ENCODE peak calls at places on chromosomes 7 and 10, in eight cellular contexts. T, B, I, W, U, P, Z and R are unnamed samples.

GRCh38 chr10:24920907-24921881 is 31.2 kb downstream of the PRTFDC1 start:
- DNase-seq in P (peak), W (peak), B (no peak), Z (peak), U (peak), I (no peak), T (peak), R (no peak)

GRCh38 chr10:33279791-33280190 is 54.7 kb downstream of the NRP1 start:
- DNase-seq in P (peak), T (no peak), B (no peak), I (no peak), W (no peak), Z (no peak), U (no peak), R (no peak)

GRCh38 chr10:71127773-71128172 is 84.6 kb upstream of the UNC5B start:
- DNase-seq in P (no peak), I (no peak), T (no peak), B (no peak), U (no peak), W (no peak), Z (no peak), R (no peak)

GRCh38 chr10:70512149-70512611 is 33.6 kb downstream of the PALD1 start:
- DNase-seq in P (peak), T (peak), U (no peak), B (no peak), W (no peak), Z (peak), I (no peak), R (no peak)

GRCh38 chr10:27188259-27188658 is 33.1 kb downstream of the MASTL start:
- DNase-seq in B (no peak), P (peak), Z (no peak), W (no peak), T (no peak), U (no peak), I (no peak), R (no peak)

GRCh38 chr7:142602756-142603155 is 146.5 kb upstream of the PRSS1 start:
- DNase-seq in U (no peak), P (peak), B (no peak), I (no peak), W (no peak), T (no peak), Z (no peak), R (no peak)

GRCh38 chr10:95430231-95430951 is 130.8 kb downstream of the SORBS1 start:
- DNase-seq in T (peak), B (no peak), Z (peak), U (peak), I (peak), P (peak), W (no peak), R (peak)

GRCh38 chr10:78042752-78043104 is 9.1 kb downstream of the RPS24 start:
- DNase-seq in B (no peak), T (no peak), I (no peak), P (no peak), U (no peak), W (no peak), Z (no peak), R (no peak)

GRCh38 chr10:132961-133898 is 2.0 kb upstream of the ZMYND11 start:
- DNase-seq in B (no peak), I (no peak), W (no peak), Z (peak), P (peak), U (no peak), T (no peak), R (no peak)

GRCh38 chr10:100934084-100934659 is 21.4 kb downstream of the SLF2 start:
- DNase-seq in P (peak), U (no peak), Z (peak), B (no peak), I (no peak), W (no peak), T (no peak), R (no peak)

GRCh38 chr10:81405399-81405798 is 469.6 kb upstream of the NRG3 start:
- DNase-seq in P (no peak), B (no peak), U (no peak), T (no peak), W (no peak), Z (no peak), I (no peak), R (no peak)

GRCh38 chr10:20100157-20100556 is 283.9 kb downstream of the PLXDC2 start:
- DNase-seq in B (no peak), T (no peak), U (no peak), P (no peak), Z (no peak), W (no peak), I (no peak), R (no peak)

GRCh38 chr7:1742555-1743303 is 72.7 kb downstream of the ELFN1 start:
- DNase-seq in U (peak), I (peak), W (no peak), P (peak), B (no peak), Z (no peak), T (no peak), R (no peak)

GRCh38 chr10:120969219-120969645 is 118.1 kb downstream of the WDR11 start:
- DNase-seq in Z (no peak), W (no peak), B (no peak), U (no peak), P (no peak), I (no peak), T (no peak), R (no peak)

GRCh38 chr7:105309235-105310156 is 79.2 kb downstream of the SRPK2 start:
- DNase-seq in B (no peak), U (no peak), Z (peak), I (no peak), P (no peak), T (no peak), W (no peak), R (no peak)

GRCh38 chr10:62803993-62804383 is 532 bp upstream of the ADO start:
- DNase-seq in B (no peak), W (no peak), T (no peak), P (no peak), U (no peak), Z (no peak), I (no peak), R (no peak)

GRCh38 chr7:492714-493065 is 27.0 kb downstream of the PDGFA start:
- DNase-seq in Z (no peak), W (no peak), I (no peak), T (no peak), P (no peak), B (peak), U (peak), R (no peak)

GRCh38 chr7:107029061-107029763 is 15.3 kb upstream of the PRKAR2B start:
- DNase-seq in U (no peak), W (no peak), Z (no peak), B (no peak), I (no peak), P (peak), T (no peak), R (no peak)

GRCh38 chr10:70363292-70363691 is 19.1 kb downstream of the LRRC20 start:
- DNase-seq in Z (no peak), I (no peak), T (no peak), W (no peak), B (no peak), P (no peak), U (no peak), R (no peak)

GRCh38 chr7:125878990-125879389 is 949.4 kb upstream of the POT1 start:
- DNase-seq in Z (peak), T (no peak), I (no peak), U (no peak), B (no peak), W (no peak), P (no peak), R (no peak)